ENCODE peak calls at places on chromosomes 16 and 17, in six cellular contexts. O is AG04449, D is lower leg skin, Z is hypothalamus, G is fibroblast of the aortic adventitia, X is transverse colon. S is an unnamed sample.

GRCh38 chr17:33284022-33284421 is 9.1 kb downstream of the ASIC2 start:
- DNase-seq in D (no peak), X (peak), G (peak), Z (no peak), O (peak), S (peak)

GRCh38 chr17:80803451-80804428 is 187.9 kb upstream of the CHMP6 start:
- DNase-seq in Z (no peak), X (no peak), G (no peak), D (peak), O (no peak), S (no peak)

GRCh38 chr17:72175263-72175662 is 54.4 kb downstream of the SOX9 start:
- DNase-seq in D (no peak), O (no peak), Z (no peak), G (no peak), X (no peak), S (no peak)

GRCh38 chr17:57305918-57306317 is 49.6 kb downstream of the MSI2 start:
- DNase-seq in X (no peak), Z (no peak), D (no peak), O (no peak), G (no peak), S (no peak)

GRCh38 chr17:74758846-74759163 is 10.4 kb downstream of the NHERF1 start:
- DNase-seq in G (peak), X (peak), Z (peak), O (no peak), D (no peak), S (no peak)

GRCh38 chr16:80298676-80299075 is 242.1 kb upstream of the DYNLRB2 start:
- DNase-seq in G (no peak), Z (no peak), O (no peak), X (no peak), D (no peak), S (no peak)

GRCh38 chr17:18184143-18185007 is 747 bp downstream of the ALKBH5 start:
- DNase-seq in Z (peak), X (peak), O (no peak), D (peak), G (peak), S (peak)

GRCh38 chr16:85798283-85798776 is 1.0 kb downstream of the EMC8 start:
- DNase-seq in Z (no peak), D (no peak), O (no peak), X (no peak), G (peak), S (no peak)

GRCh38 chr16:67463059-67463458 is 17.9 kb downstream of the ATP6V0D1 start:
- DNase-seq in X (peak), Z (no peak), O (no peak), D (no peak), G (no peak), S (peak)

GRCh38 chr16:68486671-68487495 is 38.6 kb upstream of the SMPD3 start:
- DNase-seq in X (peak), G (no peak), Z (no peak), D (no peak), O (no peak), S (no peak)

GRCh38 chr17:55601874-55602364 is 90.7 kb upstream of the SMIM36 start:
- DNase-seq in X (no peak), G (peak), O (no peak), Z (no peak), D (no peak), S (no peak)

S was measured in right cardiac atrium.